ENCODE peak calls at places on chromosomes 1 and 21, in nine cellular contexts. N is breast epithelium, B is cardiac fibroblast, L is MM.1S, M is bronchial epithelial cell, A is fibroblast of pulmonary artery, U is AG09309, Z is Peyer's patch, W is uterus. I is an unnamed sample.

GRCh38 chr1:24906760-24907490 is 23.2 kb downstream of the RUNX3 start:
- DNase-seq in N (no peak), B (no peak), L (no peak), M (no peak), A (no peak), U (no peak), Z (peak), W (no peak), I (no peak)

GRCh38 chr1:234885601-234886000 is 243.0 kb downstream of the TOMM20 start:
- DNase-seq in N (no peak), B (no peak), L (no peak), M (no peak), A (no peak), U (no peak), Z (no peak), W (peak), I (no peak)

GRCh38 chr21:45859762-45860357 is 121.7 kb upstream of the COL6A1 start:
- DNase-seq in N (no peak), B (no peak), L (no peak), M (no peak), A (no peak), U (no peak), Z (no peak), W (no peak), I (no peak)

GRCh38 chr1:168714012-168714411 is 15.0 kb downstream of the DPT start:
- DNase-seq in N (no peak), B (no peak), L (no peak), M (no peak), A (no peak), U (no peak), Z (peak), W (no peak), I (peak)

GRCh38 chr1:6260433-6260934 is 414 bp downstream of the GPR153 start:
- DNase-seq in N (no peak), B (no peak), L (no peak), M (no peak), A (no peak), U (no peak), Z (no peak), W (peak), I (no peak)

GRCh38 chr1:30806381-30807317 is 49.1 kb upstream of the LAPTM5 start:
- DNase-seq in N (no peak), B (no peak), L (no peak), M (no peak), A (no peak), U (no peak), Z (no peak), W (no peak), I (no peak)

GRCh38 chr1:1032428-1032827 is 12.5 kb downstream of the AGRN start:
- DNase-seq in N (peak), B (no peak), L (no peak), M (no peak), A (no peak), U (no peak), Z (no peak), W (no peak), I (no peak)

GRCh38 chr1:28887418-28887834 is 26.9 kb upstream of the EPB41 start:
- DNase-seq in N (no peak), B (no peak), L (peak), M (no peak), A (no peak), U (no peak), Z (peak), W (peak), I (no peak)

GRCh38 chr1:30417001-30417700 is 306.2 kb downstream of the MATN1 start:
- DNase-seq in N (peak), B (no peak), L (no peak), M (no peak), A (no peak), U (no peak), Z (peak), W (no peak), I (no peak)

DNA sequence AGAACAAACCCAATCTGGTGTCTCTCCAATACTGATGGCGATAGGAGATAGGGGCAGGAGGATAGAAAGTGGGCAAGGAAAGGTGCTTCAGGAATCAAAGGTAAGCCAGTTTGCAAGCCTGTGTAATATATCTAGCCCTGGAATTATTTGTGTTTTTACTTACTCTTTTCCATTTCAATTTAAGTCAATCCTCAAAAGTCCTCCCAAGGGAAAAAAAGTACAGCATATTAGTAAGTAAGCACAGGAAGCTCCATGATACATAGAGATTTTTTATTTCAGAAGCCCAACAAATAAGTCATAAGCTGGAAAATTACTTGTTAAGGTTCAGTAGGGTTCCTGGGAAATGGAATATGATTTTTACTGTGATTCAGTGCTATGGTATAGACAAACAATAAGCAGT is 337.7 kb upstream of the DUSP10 start:
- DNase-seq in N (no peak), B (peak), L (no peak), M (no peak), A (peak), U (no peak), Z (no peak), W (no peak), I (no peak)
- H3K4me3 ChIP-seq in N (no peak), B (no peak), L (no peak), M (no peak), A (no peak), U (no peak), Z (no peak), W (no peak), I (no peak)

GRCh38 chr1:181640959-181641358 is 157.6 kb downstream of the CACNA1E start:
- DNase-seq in N (no peak), B (no peak), L (no peak), M (no peak), A (no peak), U (no peak), Z (no peak), W (no peak), I (no peak)
- TF ChIP-seq CTCF in N (no peak), B (no peak), L (no peak), M (no peak), A (no peak), U (no peak), Z (no peak), W (no peak), I (no peak)

GRCh38 chr1:186188004-186188539 is 187.0 kb downstream of the TPR start:
- DNase-seq in N (no peak), B (peak), L (no peak), M (peak), A (peak), U (peak), Z (no peak), W (no peak), I (peak)
- H3K4me3 ChIP-seq in N (no peak), B (no peak), L (no peak), M (no peak), A (no peak), U (no peak), Z (no peak), W (no peak), I (no peak)

GRCh38 chr1:9233942-9234222 is 692 bp upstream of the H6PD start:
- DNase-seq in N (no peak), B (no peak), L (no peak), M (no peak), A (no peak), U (no peak), Z (no peak), W (no peak), I (no peak)

GRCh38 chr1:9231648-9232332 is 2.8 kb upstream of the H6PD start:
- DNase-seq in N (peak), B (peak), L (no peak), M (peak), A (no peak), U (no peak), Z (no peak), W (no peak), I (peak)

GRCh38 chr1:9234223-9235122 is at the start of gene H6PD:
- DNase-seq in N (peak), B (peak), L (peak), M (peak), A (peak), U (no peak), Z (peak), W (peak), I (peak)

GRCh38 chr1:9235123-9235513 is 544 bp downstream of the H6PD start:
- DNase-seq in N (no peak), B (peak), L (no peak), M (peak), A (peak), U (no peak), Z (no peak), W (no peak), I (no peak)

GRCh38 chr1:9233241-9233941 is 1.2 kb upstream of the H6PD start:
- DNase-seq in N (peak), B (peak), L (no peak), M (peak), A (peak), U (peak), Z (peak), W (peak), I (no peak)
- TF ChIP-seq CTCF in N (peak), B (no peak), L (no peak), M (no peak), A (no peak), U (peak), Z (no peak), W (peak), I (no peak)

DNA sequence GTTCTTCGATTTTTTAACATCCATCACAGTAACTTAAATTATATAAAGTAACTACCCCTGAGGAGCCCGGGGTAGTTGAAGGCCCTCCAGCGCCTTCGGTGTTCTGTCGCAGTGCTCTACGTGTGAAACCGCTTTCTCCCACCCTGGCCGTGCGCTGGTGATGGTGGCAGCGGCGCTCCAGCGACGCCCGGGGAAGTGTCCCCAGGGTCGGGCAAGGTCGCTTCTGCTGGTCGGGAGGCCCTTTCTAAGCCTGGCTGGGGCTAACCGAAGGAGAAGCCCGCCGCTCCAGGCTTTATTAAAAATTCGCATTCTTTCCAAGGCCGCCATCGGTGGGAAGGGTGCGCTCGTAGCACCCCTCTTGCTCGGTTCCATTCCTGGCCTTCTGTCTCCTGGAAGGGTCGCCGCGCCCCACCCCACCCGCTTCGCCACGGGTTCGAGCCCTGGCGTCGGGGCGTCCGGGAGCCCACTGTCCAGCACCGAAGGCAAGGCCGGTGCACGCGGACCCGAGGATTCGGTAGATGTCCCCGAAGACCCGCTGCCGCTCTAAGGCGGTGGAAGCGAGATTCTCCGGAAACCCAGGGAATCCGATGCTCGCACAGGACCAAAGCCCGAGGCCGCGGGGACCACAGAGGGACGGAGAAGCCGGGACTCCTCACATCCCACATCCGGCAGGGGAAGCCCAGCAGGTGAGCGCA is 807 bp upstream of the RIPPLY3 start:
- DNase-seq in N (no peak), B (no peak), L (no peak), M (no peak), A (no peak), U (no peak), Z (no peak), W (no peak), I (no peak)
- H3K4me3 ChIP-seq in N (peak), B (peak), L (no peak), M (peak), A (peak), U (peak), Z (peak), W (no peak), I (peak)

GRCh38 chr1:85343612-85344255 is 67.3 kb upstream of the BCL10 start:
- DNase-seq in N (no peak), B (peak), L (no peak), M (peak), A (peak), U (peak), Z (no peak), W (no peak), I (no peak)
- TF ChIP-seq CTCF in N (no peak), B (no peak), L (no peak), M (no peak), A (no peak), U (no peak), Z (no peak), W (no peak), I (no peak)

GRCh38 chr1:211734791-211735190 is 59.4 kb upstream of the NEK2 start:
- DNase-seq in N (no peak), B (no peak), L (no peak), M (peak), A (no peak), U (no peak), Z (no peak), W (no peak), I (no peak)
- H3K4me3 ChIP-seq in N (no peak), B (no peak), L (no peak), M (no peak), A (no peak), U (no peak), Z (no peak), W (no peak), I (no peak)

GRCh38 chr21:27219068-27219467 is 252.2 kb upstream of the ADAMTS5 start:
- DNase-seq in N (no peak), B (peak), L (no peak), M (peak), A (peak), U (peak), Z (no peak), W (no peak), I (peak)

GRCh38 chr21:27212444-27212843 is 245.6 kb upstream of the ADAMTS5 start:
- DNase-seq in N (no peak), B (no peak), L (no peak), M (no peak), A (no peak), U (no peak), Z (no peak), W (no peak), I (no peak)

GRCh38 chr21:27213328-27213727 is 246.4 kb upstream of the ADAMTS5 start:
- DNase-seq in N (no peak), B (peak), L (no peak), M (peak), A (peak), U (no peak), Z (no peak), W (no peak), I (peak)
- TF ChIP-seq CTCF in N (no peak), B (peak), L (no peak), M (no peak), A (peak), U (peak), Z (no peak), W (no peak), I (peak)

GRCh38 chr1:152107289-152107983 is 7.8 kb downstream of the TCHH start:
- DNase-seq in N (no peak), B (no peak), L (no peak), M (no peak), A (no peak), U (no peak), Z (no peak), W (no peak), I (peak)
- H3K4me3 ChIP-seq in N (peak), B (peak), L (no peak), M (peak), A (peak), U (peak), Z (peak), W (no peak), I (peak)

I was measured in epithelial cell of esophagus.